ENCODE peak calls at places on chromosomes 7 and 10, in six cellular contexts. Q is PC-9, W is ascending aorta, K is psoas muscle, U is SJSA1, V is OCI-LY7. Y is an unnamed sample. For H3K4me1, the result is how much of the 10 kb centered on the place peaks cover.

GRCh38 chr7:158740657-158741293 is 36.2 kb upstream of the NCAPG2 start:
- DNase-seq in Q (peak), W (no peak), K (no peak), U (peak), V (no peak), Y (peak)

GRCh38 chr10:86632009-86632800 is 22.1 kb upstream of the OPN4 start:
- DNase-seq in Q (no peak), W (no peak), K (peak), U (no peak), V (no peak), Y (peak)

GRCh38 chr7:142796001-142796500 is 25.3 kb downstream of the PRSS2 start:
- DNase-seq in Q (peak), W (peak), K (no peak), U (no peak), V (peak), Y (no peak)

GRCh38 chr10:59817806-59818205 is 64.6 kb upstream of the MRLN start:
- DNase-seq in Q (no peak), W (peak), K (peak), U (no peak), V (no peak), Y (peak)

GRCh38 chr7:151245360-151246160 is 2.9 kb downstream of the SMARCD3 start:
- DNase-seq in Q (no peak), W (peak), K (peak), U (no peak), V (peak), Y (peak)

GRCh38 chr7:112508404-112508803 is 27.6 kb downstream of the LSMEM1 start:
- DNase-seq in Q (no peak), W (no peak), K (no peak), U (no peak), V (no peak), Y (no peak)

GRCh38 chr10:46080886-46081285 is 34.8 kb upstream of the MSMB start:
- DNase-seq in Q (no peak), W (no peak), K (no peak), U (peak), V (no peak), Y (no peak)

GRCh38 chr7:23474829-23475578 is 4.7 kb upstream of the IGF2BP3 start:
- DNase-seq in Q (no peak), W (no peak), K (no peak), U (peak), V (peak), Y (no peak)

GRCh38 chr10:97748116-97748515 is 11.2 kb downstream of the ZFYVE27 start:
- DNase-seq in Q (no peak), W (no peak), K (no peak), U (no peak), V (no peak), Y (no peak)

GRCh38 chr10:6221192-6221940 is 18.6 kb downstream of the PFKFB3 start:
- DNase-seq in Q (no peak), W (no peak), K (peak), U (no peak), V (no peak), Y (no peak)

GRCh38 chr10:127736915-127737562 is at the start of gene FOXI2:
- DNase-seq in Q (no peak), W (no peak), K (no peak), U (no peak), V (no peak), Y (no peak)

GRCh38 chr7:44411306-44411705 is 79.2 kb downstream of the NUDCD3 start:
- DNase-seq in Q (no peak), W (no peak), K (no peak), U (no peak), V (no peak), Y (no peak)

GRCh38 chr10:44293306-44293778 is 91.6 kb downstream of the CXCL12 start:
- DNase-seq in Q (no peak), W (no peak), K (peak), U (no peak), V (no peak), Y (no peak)

GRCh38 chr7:124784879-124785818 is 19.6 kb upstream of the GPR37 start:
- DNase-seq in Q (no peak), W (no peak), K (peak), U (peak), V (peak), Y (peak)

GRCh38 chr10:5616046-5616445 is 50.3 kb downstream of the ASB13 start:
- DNase-seq in Q (no peak), W (no peak), K (no peak), U (no peak), V (no peak), Y (no peak)

GRCh38 chr10:11212686-11213085 is 195.0 kb downstream of the CELF2 start:
- DNase-seq in Q (no peak), W (no peak), K (no peak), U (no peak), V (no peak), Y (no peak)

GRCh38 chr10:74831518-74832120 is 5.2 kb downstream of the KAT6B start:
- DNase-seq in Q (no peak), W (no peak), K (no peak), U (no peak), V (no peak), Y (no peak)

GRCh38 chr10:21953585-21954057 is 49.9 kb downstream of the DNAJC1 start:
- DNase-seq in Q (peak), W (no peak), K (no peak), U (no peak), V (peak), Y (no peak)

GRCh38 chr7:130994378-130995115 is 260.5 kb upstream of the KLF14 start:
- DNase-seq in Q (no peak), W (peak), K (no peak), U (no peak), V (no peak), Y (peak)
- H3K4me1 ChIP-seq in Q (half or more), W (under half), K (half or more), U (under half), V (under half), Y (under half)

DNA sequence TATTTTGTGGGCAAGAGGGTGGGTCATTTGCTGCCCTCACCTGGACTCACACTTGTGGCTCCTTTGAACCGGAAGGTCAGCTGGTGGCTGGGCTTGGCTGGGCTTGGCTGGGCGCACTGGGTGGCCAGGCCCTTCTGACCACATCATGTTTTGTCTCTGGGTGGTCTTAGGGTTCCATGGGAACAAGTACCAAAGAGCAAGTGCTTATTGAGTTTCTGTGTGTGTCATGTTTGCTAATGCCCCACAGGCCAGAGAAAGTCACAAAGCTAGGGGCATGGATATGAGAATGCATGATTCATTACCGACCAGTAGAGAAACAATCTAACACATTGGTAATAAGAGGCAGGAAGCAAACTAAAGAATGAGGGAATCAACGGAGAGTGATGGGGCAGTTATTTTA is 33.6 kb upstream of the NRP1 start:
- DNase-seq in Q (no peak), W (no peak), K (no peak), U (peak), V (no peak), Y (no peak)
- H3K27ac ChIP-seq in Q (no peak), W (no peak), K (no peak), U (peak), V (no peak), Y (no peak)

GRCh38 chr10:72243822-72244437 is 27.9 kb upstream of the ASCC1 start:
- DNase-seq in Q (peak), W (peak), K (peak), U (peak), V (no peak), Y (peak)

GRCh38 chr10:72242675-72243074 is 26.6 kb upstream of the ASCC1 start:
- DNase-seq in Q (no peak), W (peak), K (peak), U (peak), V (no peak), Y (peak)

GRCh38 chr10:72248477-72249151 is 25.1 kb upstream of the DDIT4 start:
- DNase-seq in Q (peak), W (peak), K (peak), U (no peak), V (peak), Y (peak)

GRCh38 chr10:72244573-72245038 is 28.5 kb upstream of the ASCC1 start:
- DNase-seq in Q (no peak), W (no peak), K (no peak), U (no peak), V (no peak), Y (no peak)

GRCh38 chr10:72245949-72246525 is 27.7 kb upstream of the DDIT4 start:
- DNase-seq in Q (no peak), W (no peak), K (no peak), U (no peak), V (no peak), Y (peak)
- H3K4me1 ChIP-seq in Q (half or more), W (half or more), K (half or more), U (half or more), V (half or more), Y (half or more)

GRCh38 chr10:29876008-29876555 is 183.3 kb downstream of the JCAD start:
- DNase-seq in Q (no peak), W (peak), K (no peak), U (no peak), V (no peak), Y (no peak)
- H3K27ac ChIP-seq in Q (no peak), W (peak), K (no peak), U (no peak), V (no peak), Y (no peak)

GRCh38 chr10:124744047-124744687 is at the start of gene FAM53B:
- DNase-seq in Q (no peak), W (peak), K (peak), U (no peak), V (peak), Y (peak)

GRCh38 chr10:124744688-124745055 is 494 bp upstream of the FAM53B start:
- DNase-seq in Q (peak), W (no peak), K (no peak), U (peak), V (no peak), Y (no peak)

GRCh38 chr10:124745257-124745656 is 1.1 kb upstream of the FAM53B start:
- DNase-seq in Q (no peak), W (no peak), K (no peak), U (no peak), V (no peak), Y (no peak)

GRCh38 chr10:124746992-124747391 is 2.8 kb upstream of the FAM53B start:
- DNase-seq in Q (peak), W (no peak), K (no peak), U (no peak), V (no peak), Y (no peak)

DNA sequence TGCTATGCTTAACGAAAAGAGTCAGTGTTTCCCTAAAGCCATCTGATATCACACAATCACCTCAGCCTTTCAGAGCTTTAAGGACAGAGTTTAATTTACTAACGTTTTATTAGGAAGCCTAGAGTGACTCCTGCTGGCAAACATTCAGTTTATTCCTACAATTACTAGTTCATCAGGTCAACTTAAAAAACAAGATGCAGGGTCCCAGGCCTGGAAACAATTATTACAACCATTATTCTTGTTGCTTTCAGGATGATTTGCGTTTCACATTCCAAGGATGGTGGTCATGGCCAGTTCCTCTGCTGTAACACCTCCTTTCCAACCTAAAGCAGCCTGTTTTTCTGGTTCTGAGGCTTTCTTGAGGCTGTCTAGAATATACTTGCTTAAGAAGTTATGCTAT is 1.5 kb upstream of the FAM53B start:
- DNase-seq in Q (peak), W (peak), K (no peak), U (peak), V (peak), Y (no peak)
- H3K4me1 ChIP-seq in Q (under half), W (under half), K (under half), U (under half), V (under half), Y (under half)

DNA sequence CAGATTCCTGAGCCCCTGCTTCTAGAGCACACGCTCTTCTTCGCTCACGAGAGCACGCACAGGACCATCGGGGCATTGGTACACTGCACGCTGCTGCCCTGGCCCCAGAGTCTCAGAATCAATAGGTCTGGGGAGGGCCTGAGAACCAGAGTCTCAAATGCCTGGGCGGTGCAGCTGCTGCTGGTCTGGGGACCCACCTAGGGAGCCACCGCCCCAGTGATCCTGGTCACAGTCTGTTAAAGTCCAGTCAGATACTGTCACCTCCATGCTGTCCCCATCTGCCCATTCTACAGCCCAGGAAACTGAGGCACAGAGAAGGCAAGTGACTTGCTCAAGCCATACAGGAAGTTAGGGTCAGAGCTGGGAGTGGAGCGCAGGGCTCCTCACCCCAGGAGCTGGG is 38.0 kb downstream of the ZCCHC24 start:
- DNase-seq in Q (no peak), W (no peak), K (no peak), U (peak), V (no peak), Y (peak)
- H3K27ac ChIP-seq in Q (no peak), W (no peak), K (peak), U (peak), V (no peak), Y (no peak)

GRCh38 chr10:103793920-103794883 is 61.2 kb downstream of the SH3PXD2A start:
- DNase-seq in Q (peak), W (no peak), K (peak), U (no peak), V (no peak), Y (no peak)

GRCh38 chr10:103792547-103792946 is 62.8 kb downstream of the SH3PXD2A start:
- DNase-seq in Q (peak), W (no peak), K (no peak), U (no peak), V (no peak), Y (no peak)

GRCh38 chr10:103791858-103792257 is 63.5 kb downstream of the SH3PXD2A start:
- DNase-seq in Q (no peak), W (no peak), K (peak), U (no peak), V (no peak), Y (no peak)

GRCh38 chr10:103794996-103795395 is 60.4 kb downstream of the SH3PXD2A start:
- DNase-seq in Q (no peak), W (no peak), K (no peak), U (no peak), V (no peak), Y (no peak)

GRCh38 chr10:103793429-103793828 is 61.9 kb downstream of the SH3PXD2A start:
- DNase-seq in Q (no peak), W (no peak), K (peak), U (no peak), V (no peak), Y (no peak)
- H3K4me1 ChIP-seq in Q (under half), W (under half), K (under half), U (under half), V (under half), Y (under half)

Y was measured in right cardiac atrium.